ENCODE peak calls at places on chromosomes 11 and 22, in seven cellular contexts. W is T follicular helper cell, P is smooth muscle cell of the brain vasculature, Q is mammary epithelial cell, Y is HEK293T, B is progenitor cell of endocrine pancreas, O is NCI-H1092 treated with DMSO at 0.1 percent for 48 hours. V is an unnamed sample.

GRCh38 chr11:134524201-134524600 is 112.2 kb upstream of the B3GAT1 start:
- DNase-seq in O (no peak), W (no peak), Q (no peak), B (no peak), P (no peak), Y (no peak), V (no peak)

GRCh38 chr11:116542386-116542785 is 230.4 kb downstream of the BUD13 start:
- DNase-seq in B (no peak), Y (no peak), W (no peak), O (no peak), Q (no peak), P (no peak), V (no peak)

GRCh38 chr22:36644333-36644757 is 59.2 kb downstream of the CACNG2 start:
- DNase-seq in Y (peak), B (peak), Q (peak), W (no peak), P (peak), O (no peak), V (peak)

GRCh38 chr11:36602143-36602542 is 4.1 kb upstream of the RAG2 start:
- DNase-seq in Y (no peak), Q (no peak), P (no peak), W (no peak), B (no peak), O (no peak), V (no peak)

GRCh38 chr11:32015435-32015834 is 75.4 kb upstream of the RCN1 start:
- DNase-seq in W (no peak), B (no peak), Y (no peak), O (peak), P (no peak), Q (no peak), V (no peak)

GRCh38 chr22:17788528-17789378 is 14.5 kb upstream of the BID start:
- DNase-seq in W (no peak), P (peak), Q (no peak), O (no peak), B (no peak), Y (no peak), V (no peak)

GRCh38 chr11:75339685-75340409 is 11.6 kb downstream of the ARRB1 start:
- DNase-seq in B (no peak), P (no peak), O (peak), Q (no peak), W (no peak), Y (no peak), V (peak)

GRCh38 chr11:44596541-44597276 is 31.2 kb downstream of the CD82 start:
- DNase-seq in O (no peak), B (no peak), Y (no peak), Q (peak), W (peak), P (no peak), V (peak)

GRCh38 chr22:18060646-18061620 is 16.9 kb upstream of the PEX26 start:
- DNase-seq in Q (peak), B (no peak), Y (no peak), O (no peak), W (no peak), P (no peak), V (no peak)

GRCh38 chr11:122724520-122724919 is 69.0 kb downstream of the UBASH3B start:
- DNase-seq in O (no peak), W (no peak), Y (no peak), Q (no peak), P (no peak), B (no peak), V (no peak)

GRCh38 chr11:130772266-130773227 is 143.7 kb downstream of the SNX19 start:
- DNase-seq in Y (no peak), Q (peak), O (no peak), W (no peak), B (no peak), P (peak), V (no peak)

GRCh38 chr11:120303004-120303637 is 22.0 kb upstream of the TLCD5 start:
- DNase-seq in P (peak), B (peak), W (peak), Q (peak), Y (peak), O (peak), V (peak)

V was measured in activated CD8-positive, alpha-beta T cell treated with anti-CD3 and anti-CD28 coated beads, Interleukin-2, amount 10 ng/mL, durations not matched to agents 7 days and 5 days.